ENCODE peak calls at places on chromosomes 6 and 20, in five cellular contexts. M is GM23248, I is PC-3, P is HCT116, F is endothelial cell of umbilical vein. A is an unnamed sample.
A peak's percentile ranks its signal among the peaks of the same experiment; 100 is the strongest.

GRCh38 chr20:5513975-5514516 is 197.3 kb upstream of the PROKR2 start:
- DNase-seq in F (no peak), I (peak; percentile 95), M (peak; percentile 58), P (peak; percentile 68), A (no peak)

GRCh38 chr20:21312813-21313471 is 9.8 kb downstream of the XRN2 start:
- DNase-seq in M (no peak), F (no peak), I (no peak), P (no peak), A (no peak)

GRCh38 chr6:21413428-21413827 is 180.1 kb upstream of the SOX4 start:
- DNase-seq in I (no peak), P (no peak), M (no peak), F (no peak), A (no peak)

GRCh38 chr6:114108119-114109002 is 137.4 kb upstream of the HDAC2 start:
- DNase-seq in I (peak; percentile 85), P (peak; percentile 64), M (peak; percentile 84), F (peak; percentile 71), A (peak; percentile 41)

GRCh38 chr6:111642463-111643158 is 36.9 kb upstream of the TRAF3IP2 start:
- DNase-seq in M (peak; percentile 79), P (peak; percentile 70), I (peak; percentile 65), F (peak; percentile 79), A (peak; percentile 51)

GRCh38 chr20:13348301-13349239 is 127.5 kb downstream of the ISM1 start:
- DNase-seq in M (peak; percentile 64), F (no peak), I (no peak), P (no peak), A (no peak)

GRCh38 chr20:58514321-58515239 is 619 bp downstream of the APCDD1L start:
- DNase-seq in M (peak; percentile 56), F (no peak), I (no peak), P (no peak), A (no peak)

GRCh38 chr6:150391414-150391813 is 22.6 kb downstream of the IYD start:
- DNase-seq in P (no peak), I (no peak), M (no peak), F (no peak), A (no peak)

GRCh38 chr6:116210750-116211425 is 43.0 kb downstream of the TSPYL4 start:
- DNase-seq in P (no peak), I (peak; percentile 46), M (peak; percentile 78), F (no peak), A (no peak)

GRCh38 chr20:2858591-2858990 is 14.7 kb upstream of the PTPRA start:
- DNase-seq in F (no peak), M (peak; percentile 9), I (no peak), P (no peak), A (no peak)

GRCh38 chr20:23449400-23449799 is 3.3 kb downstream of the CST11 start:
- DNase-seq in M (no peak), I (no peak), P (no peak), F (no peak), A (no peak)

GRCh38 chr6:111870054-111870750 is 3.0 kb downstream of the FYN start:
- DNase-seq in P (no peak), M (no peak), F (no peak), I (no peak), A (peak; percentile 39)

GRCh38 chr20:58695895-58696375 is 3.3 kb downstream of the NPEPL1 start:
- DNase-seq in M (no peak), P (no peak), I (no peak), F (no peak), A (no peak)

GRCh38 chr6:121651420-121651819 is 216.0 kb downstream of the GJA1 start:
- DNase-seq in P (no peak), I (no peak), M (no peak), F (peak; percentile 96), A (no peak)

GRCh38 chr6:151370509-151371078 is 20.8 kb downstream of the ZBTB2 start:
- DNase-seq in M (peak; percentile 51), I (peak; percentile 11), F (peak; percentile 42), P (no peak), A (no peak)

GRCh38 chr6:117414770-117415169 is 11.0 kb downstream of the ROS1 start:
- DNase-seq in M (peak; percentile 12), P (no peak), F (no peak), I (peak; percentile 59), A (no peak)

GRCh38 chr6:122788208-122788607 is 850 bp upstream of the SMPDL3A start:
- DNase-seq in I (no peak), F (no peak), M (no peak), P (no peak), A (no peak)

GRCh38 chr6:129502261-129502660 is 207.7 kb downstream of the ARHGAP18 start:
- DNase-seq in P (no peak), M (no peak), I (no peak), F (no peak), A (no peak)

GRCh38 chr6:80553071-80553740 is 446.7 kb downstream of the BCKDHB start:
- DNase-seq in P (no peak), I (no peak), M (no peak), F (no peak), A (no peak)

GRCh38 chr20:58634121-58634817 is 16.8 kb upstream of the STX16 start:
- DNase-seq in P (no peak), I (no peak), M (no peak), F (peak; percentile 79), A (no peak)

GRCh38 chr6:29447670-29448069 is 8.6 kb downstream of the OR10C1 start:
- DNase-seq in F (no peak), M (no peak), P (no peak), I (peak; percentile 22), A (no peak)

GRCh38 chr6:52483671-52484003 is 63.5 kb downstream of the EFHC1 start:
- DNase-seq in F (no peak), M (no peak), I (no peak), P (no peak), A (no peak)

GRCh38 chr20:32062776-32063170 is 10.7 kb downstream of the HCK start:
- DNase-seq in I (no peak), P (no peak), F (no peak), M (no peak), A (no peak)
- H4K20me1 ChIP-seq in I (no peaks in the 10 kb centered on the region), P (no peaks in the 10 kb centered on the region), F (no peaks in the 10 kb centered on the region), M (no peaks in the 10 kb centered on the region), A (no peaks in the 10 kb centered on the region)

GRCh38 chr20:39876974-39877615 is 811.9 kb downstream of the MAFB start:
- DNase-seq in M (no peak), F (no peak), P (no peak), I (no peak), A (no peak)
- H3K27ac ChIP-seq in M (no peak overlapping the region), F (no peak overlapping the region), P (no peak overlapping the region), I (no peak overlapping the region), A (no peak overlapping the region)

GRCh38 chr6:155452576-155452975 is 3.1 kb downstream of the NOX3 start:
- DNase-seq in M (peak; percentile 15), I (no peak), F (no peak), P (no peak), A (no peak)
- H3K4me3 ChIP-seq in M (no peak overlapping the region), I (no peak overlapping the region), F (no peak overlapping the region), P (no peak overlapping the region), A (no peak overlapping the region)

DNA sequence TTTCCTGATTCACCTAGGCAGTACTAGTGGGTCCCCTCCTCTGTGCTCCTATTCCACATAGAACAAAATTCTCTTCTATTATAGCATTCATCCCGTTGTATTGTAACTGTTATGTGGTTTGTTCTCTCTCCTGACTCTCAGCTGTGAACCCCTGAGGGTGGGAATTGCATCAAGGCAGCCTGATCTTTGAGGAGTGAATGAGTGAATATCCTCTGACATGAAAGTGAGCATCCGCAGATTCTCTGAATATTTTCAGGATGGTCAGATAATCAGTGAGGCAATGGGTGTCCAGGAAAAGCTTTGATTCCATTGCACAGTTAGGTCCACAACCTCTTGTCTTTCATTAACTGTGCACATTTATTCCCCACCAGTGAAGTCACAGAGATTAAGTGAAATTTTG is 67.6 kb upstream of the SLC22A23 start:
- DNase-seq in I (no peak), F (no peak), P (no peak), M (no peak), A (no peak)
- H4K20me1 ChIP-seq in I (no peaks in the 10 kb centered on the region), F (no peaks in the 10 kb centered on the region), P (no peaks in the 10 kb centered on the region), M (no peaks in the 10 kb centered on the region), A (no peaks in the 10 kb centered on the region)